ENCODE peak calls at places on chromosomes 3 and 15, in four cellular contexts. Y is K562, E is HepG2, O is H1. R is an unnamed sample.

GRCh38 chr3:128075516-128076464 is 23.6 kb downstream of the SEC61A1 start:
- DNase-seq in Y (peak), E (no peak), O (peak), R (no peak)

GRCh38 chr3:120203016-120203415 is 82.0 kb downstream of the GPR156 start:
- DNase-seq in O (no peak), E (no peak), Y (no peak), R (no peak)

GRCh38 chr3:34725774-34726173 is 913.6 kb upstream of the ARPP21 start:
- DNase-seq in O (no peak), E (no peak), Y (no peak), R (no peak)

GRCh38 chr3:23576379-23576959 is 229.3 kb upstream of the UBE2E1 start:
- DNase-seq in E (no peak), Y (no peak), O (no peak), R (no peak)

GRCh38 chr15:81941479-81941878 is 104.3 kb downstream of the MEX3B start:
- DNase-seq in E (no peak), Y (no peak), O (no peak), R (no peak)

GRCh38 chr3:177899275-177900067 is 636.8 kb upstream of the KCNMB2 start:
- DNase-seq in O (no peak), E (no peak), Y (no peak), R (no peak)

GRCh38 chr15:76347507-76348055 is 11.0 kb downstream of the ISL2 start:
- DNase-seq in O (no peak), Y (no peak), E (no peak), R (no peak)

GRCh38 chr3:70531063-70531657 is 218.7 kb upstream of the MDFIC2 start:
- DNase-seq in O (no peak), Y (peak), E (peak), R (no peak)

GRCh38 chr15:99486371-99487336 is 79.1 kb upstream of the MEF2A start:
- DNase-seq in E (no peak), O (no peak), Y (no peak), R (no peak)

GRCh38 chr3:123883656-123884257 is 375 bp downstream of the MYLK start:
- DNase-seq in O (no peak), E (no peak), Y (no peak), R (no peak)

GRCh38 chr3:112334709-112335108 is 1.8 kb downstream of the CD200 start:
- DNase-seq in O (no peak), E (no peak), Y (no peak), R (no peak)

GRCh38 chr3:49668861-49669260 is 5.3 kb upstream of the APEH start:
- DNase-seq in E (peak), Y (no peak), O (no peak), R (no peak)

GRCh38 chr3:104190681-104191080 is 1176.0 kb upstream of the ALCAM start:
- DNase-seq in E (no peak), O (no peak), Y (no peak), R (no peak)

GRCh38 chr15:77821188-77821958 is 188.7 kb upstream of the LINGO1 start:
- DNase-seq in O (peak), E (peak), Y (peak), R (no peak)
- TF ChIP-seq CBX5 in O (no peak), E (no peak), Y (no peak), R (no peak)

GRCh38 chr3:60772584-60772983 is 478.7 kb downstream of the FHIT start:
- DNase-seq in O (peak), Y (no peak), E (no peak), R (no peak)

GRCh38 chr3:60770532-60770931 is 480.7 kb downstream of the FHIT start:
- DNase-seq in Y (no peak), O (no peak), E (no peak), R (no peak)

GRCh38 chr3:60774617-60775016 is 476.6 kb downstream of the FHIT start:
- DNase-seq in E (no peak), O (no peak), Y (no peak), R (no peak)

GRCh38 chr3:60779637-60780036 is 471.6 kb downstream of the FHIT start:
- DNase-seq in Y (no peak), E (no peak), O (no peak), R (no peak)

DNA sequence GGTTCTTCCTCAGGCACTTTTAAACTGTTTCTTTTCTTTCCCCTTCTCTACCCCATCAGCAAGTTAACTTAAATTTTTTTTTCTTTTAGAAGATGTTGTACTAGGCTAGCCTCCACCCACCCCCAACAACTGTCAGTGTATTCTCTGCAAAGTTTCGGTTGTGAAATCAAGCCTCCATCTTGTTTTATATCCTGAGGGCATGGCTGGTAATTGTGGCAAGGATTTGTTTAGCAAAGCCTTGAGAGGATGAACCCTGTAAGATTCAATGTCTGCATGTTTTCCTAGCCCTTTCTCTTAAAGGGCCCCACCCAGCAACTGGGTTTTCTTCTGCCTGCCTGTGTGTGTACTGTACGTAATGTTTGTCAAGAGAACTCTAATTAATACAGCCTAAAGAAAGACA is 475.3 kb downstream of the FHIT start:
- DNase-seq in E (no peak), O (no peak), Y (no peak), R (no peak)
- TF ChIP-seq CEBPB in E (no peak), O (no peak), Y (no peak), R (no peak)

GRCh38 chr3:101939391-101939790 is 90.1 kb downstream of the NFKBIZ start:
- DNase-seq in E (no peak), O (no peak), Y (no peak), R (no peak)

GRCh38 chr3:101938262-101938847 is 89.0 kb downstream of the NFKBIZ start:
- DNase-seq in O (no peak), E (no peak), Y (no peak), R (no peak)

GRCh38 chr3:101941253-101942039 is 92.1 kb downstream of the NFKBIZ start:
- DNase-seq in O (no peak), Y (no peak), E (no peak), R (no peak)

GRCh38 chr3:101942356-101942755 is 93.0 kb downstream of the NFKBIZ start:
- DNase-seq in E (no peak), O (no peak), Y (no peak), R (no peak)

GRCh38 chr3:101940521-101940992 is 91.2 kb downstream of the NFKBIZ start:
- DNase-seq in Y (no peak), E (no peak), O (no peak), R (no peak)
- TF ChIP-seq CBX5 in Y (no peak), E (no peak), O (no peak), R (no peak)

GRCh38 chr15:69604050-69604378 is 151.4 kb downstream of the RPLP1 start:
- DNase-seq in E (peak), O (no peak), Y (no peak), R (no peak)
- TF ChIP-seq CEBPB in E (no peak), O (no peak), Y (no peak), R (no peak)

GRCh38 chr15:95329362-95329761 is 1001.1 kb upstream of the NR2F2 start:
- DNase-seq in O (no peak), E (no peak), Y (no peak), R (no peak)
- TF ChIP-seq CBX5 in O (no peak), E (no peak), Y (no peak), R (no peak)

R was measured in GM12878.